ENCODE peak calls at places on chromosomes 2 and 18, in four cellular contexts. R is neuronal stem cell, L is T follicular helper cell, N is neural crest cell. J is an unnamed sample.
A peak's percentile ranks its signal among the peaks of the same experiment; 100 is the strongest.

GRCh38 chr2:219272351-219272750 is 6.8 kb upstream of the DNAJB2 start:
- DNase-seq in R (no peak), L (no peak), N (no peak), J (no peak)

GRCh38 chr2:29495536-29495935 is 380.3 kb downstream of the CLIP4 start:
- DNase-seq in R (no peak), L (no peak), N (no peak), J (no peak)

GRCh38 chr2:37090019-37090477 is 5.7 kb downstream of the GPATCH11 start:
- DNase-seq in R (no peak), L (no peak), N (no peak), J (no peak)

GRCh38 chr2:189624648-189625355 is 36.5 kb upstream of the ASNSD1 start:
- DNase-seq in R (no peak), L (no peak), N (no peak), J (no peak)

GRCh38 chr2:28437142-28437835 is 44.6 kb downstream of the FOSL2 start:
- DNase-seq in R (no peak), L (no peak), N (no peak), J (no peak)

GRCh38 chr2:43323810-43324588 is 97.6 kb upstream of the ZFP36L2 start:
- DNase-seq in R (no peak), L (no peak), N (no peak), J (no peak)

GRCh38 chr2:719191-719590 is 42.0 kb upstream of the TMEM18 start:
- DNase-seq in R (no peak), L (no peak), N (no peak), J (no peak)

GRCh38 chr2:18402-19271 is 27.7 kb downstream of the FAM110C start:
- DNase-seq in R (no peak), L (no peak), N (no peak), J (no peak)

GRCh38 chr2:170455617-170456426 is 259.3 kb upstream of the SP5 start:
- DNase-seq in R (no peak), L (no peak), N (no peak), J (no peak)

GRCh38 chr18:41449612-41450011 is 505.4 kb upstream of the PIK3C3 start:
- DNase-seq in R (no peak), L (no peak), N (no peak), J (no peak)

GRCh38 chr2:185472574-185472973 is 266.0 kb upstream of the FSIP2 start:
- DNase-seq in R (no peak), L (no peak), N (no peak), J (no peak)

GRCh38 chr2:217989221-217989948 is 13.4 kb downstream of the TNS1 start:
- DNase-seq in R (no peak), L (no peak), N (no peak), J (no peak)

GRCh38 chr2:114089636-114090325 is 199.9 kb downstream of the ACTR3 start:
- DNase-seq in R (no peak), L (no peak), N (no peak), J (no peak)

GRCh38 chr2:216792222-216793001 is 67.5 kb downstream of the TNP1 start:
- DNase-seq in R (no peak), L (no peak), N (no peak), J (no peak)

GRCh38 chr18:10421859-10422258 is 32.6 kb upstream of the APCDD1 start:
- DNase-seq in R (no peak), L (no peak), N (no peak), J (no peak)

GRCh38 chr2:231185050-231185725 is 13.2 kb upstream of the ARMC9 start:
- DNase-seq in R (no peak), L (no peak), N (no peak), J (no peak)

GRCh38 chr2:42390401-42390969 is 29.5 kb upstream of the COX7A2L start:
- DNase-seq in R (no peak), L (no peak), N (no peak), J (no peak)

GRCh38 chr2:29250977-29251376 is 135.8 kb downstream of the CLIP4 start:
- DNase-seq in R (no peak), L (no peak), N (no peak), J (no peak)

GRCh38 chr2:235026649-235027557 is 75.1 kb downstream of the SH3BP4 start:
- DNase-seq in R (no peak), L (no peak), N (no peak), J (no peak)

GRCh38 chr18:46754661-46755292 is 2.1 kb downstream of the ST8SIA5 start:
- DNase-seq in R (no peak), L (no peak), N (no peak), J (peak; percentile 38)

GRCh38 chr2:237689569-237690131 is 62.3 kb downstream of the LRRFIP1 start:
- DNase-seq in R (no peak), L (no peak), N (no peak), J (no peak)

GRCh38 chr2:217935245-217935879 is 67.4 kb downstream of the TNS1 start:
- DNase-seq in R (no peak), L (no peak), N (no peak), J (no peak)

GRCh38 chr2:216370961-216371633 is 1.2 kb downstream of the MARCHF4 start:
- DNase-seq in R (no peak), L (no peak), N (peak; percentile 12), J (peak; percentile 57)

GRCh38 chr18:36399055-36399454 is 101.5 kb downstream of the FHOD3 start:
- DNase-seq in R (no peak), L (no peak), N (no peak), J (no peak)

GRCh38 chr2:144454466-144455287 is 65.2 kb downstream of the ZEB2 start:
- DNase-seq in R (no peak), L (no peak), N (no peak), J (no peak)

GRCh38 chr2:177147093-177147694 is 65.4 kb upstream of the HNRNPA3 start:
- DNase-seq in R (no peak), L (no peak), N (no peak), J (no peak)

GRCh38 chr2:119756837-119757236 is 2.9 kb upstream of the PTPN4 start:
- DNase-seq in R (no peak), L (no peak), N (no peak), J (no peak)

GRCh38 chr2:135745545-135745944 is 3.9 kb downstream of the UBXN4 start:
- DNase-seq in R (no peak), L (no peak), N (no peak), J (no peak)

J was measured in nephron progenitor cell.